ENCODE peak calls at places on chromosomes 4 and X, in six cellular contexts. One of them, this sample, is unnamed.

GRCh38 chr4:26330186-26330787 is 9.5 kb downstream of the RBPJ start:
- DNase-seq in mesenchymal stem cell: peak; percentile 74
- DNase-seq in neural progenitor cell: peak; percentile 66
- DNase-seq in fibroblast of lung: peak; percentile 61
- DNase-seq in HCT116: peak; percentile 53
- DNase-seq in PC-3: peak; percentile 75
- DNase-seq in this sample: peak; percentile 83

GRCh38 chr4:72786401-72786990 is 217.5 kb upstream of the ADAMTS3 start:
- DNase-seq in mesenchymal stem cell: no peak
- DNase-seq in neural progenitor cell: no peak
- DNase-seq in fibroblast of lung: peak; percentile 25
- DNase-seq in HCT116: no peak
- DNase-seq in PC-3: no peak
- DNase-seq in this sample: no peak

GRCh38 chrX:70476934-70477733 is 32.5 kb downstream of the DLG3 start:
- DNase-seq in mesenchymal stem cell: peak; percentile 87
- DNase-seq in neural progenitor cell: peak; percentile 13
- DNase-seq in fibroblast of lung: peak; percentile 75
- DNase-seq in HCT116: peak; percentile 78
- DNase-seq in PC-3: peak; percentile 79
- DNase-seq in this sample: peak; percentile 59

GRCh38 chr4:53885668-53886067 is 178.7 kb downstream of the CHIC2 start:
- DNase-seq in mesenchymal stem cell: no peak
- DNase-seq in neural progenitor cell: no peak
- DNase-seq in fibroblast of lung: no peak
- DNase-seq in HCT116: no peak
- DNase-seq in PC-3: no peak
- DNase-seq in this sample: no peak

GRCh38 chrX:20796450-20796849 is 529.7 kb upstream of the RPS6KA3 start:
- DNase-seq in mesenchymal stem cell: no peak
- DNase-seq in neural progenitor cell: no peak
- DNase-seq in fibroblast of lung: no peak
- DNase-seq in HCT116: no peak
- DNase-seq in PC-3: no peak
- DNase-seq in this sample: no peak

GRCh38 chr4:41430796-41431195 is 107.2 kb upstream of the LIMCH1 start:
- DNase-seq in mesenchymal stem cell: no peak
- DNase-seq in neural progenitor cell: no peak
- DNase-seq in fibroblast of lung: peak; percentile 18
- DNase-seq in HCT116: no peak
- DNase-seq in PC-3: no peak
- DNase-seq in this sample: no peak

GRCh38 chr4:187380181-187380581 is 615.4 kb upstream of the ZFP42 start:
- DNase-seq in mesenchymal stem cell: no peak
- DNase-seq in neural progenitor cell: peak; percentile 59
- DNase-seq in fibroblast of lung: no peak
- DNase-seq in HCT116: peak; percentile 67
- DNase-seq in PC-3: peak; percentile 42
- DNase-seq in this sample: peak; percentile 77

GRCh38 chr4:148044889-148045352 is 313.0 kb downstream of the ARHGAP10 start:
- DNase-seq in mesenchymal stem cell: peak; percentile 19
- DNase-seq in neural progenitor cell: no peak
- DNase-seq in fibroblast of lung: no peak
- DNase-seq in HCT116: no peak
- DNase-seq in PC-3: no peak
- DNase-seq in this sample: no peak

GRCh38 chr4:82833696-82834313 is 35.2 kb upstream of the SCD5 start:
- DNase-seq in mesenchymal stem cell: peak; percentile 89
- DNase-seq in neural progenitor cell: no peak
- DNase-seq in fibroblast of lung: peak; percentile 88
- DNase-seq in HCT116: no peak
- DNase-seq in PC-3: peak; percentile 68
- DNase-seq in this sample: no peak

DNA sequence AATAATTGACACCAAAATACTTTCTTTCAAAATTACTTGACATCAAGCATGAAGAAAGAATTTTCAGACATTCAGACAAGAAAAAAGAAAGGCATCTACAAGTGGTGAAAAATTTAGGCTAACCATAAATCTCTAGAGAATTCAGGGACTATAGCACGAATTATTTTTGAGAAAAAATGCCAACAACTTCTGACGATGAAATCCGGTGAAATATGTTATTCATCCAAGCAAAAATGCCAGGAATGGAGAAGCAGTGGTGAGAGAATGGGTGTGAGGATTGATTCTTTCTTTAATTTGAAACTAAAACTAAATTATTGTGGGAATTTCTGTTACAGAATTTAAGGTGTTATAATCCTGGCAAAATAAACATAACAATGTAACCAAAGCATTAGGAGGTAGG is 69.4 kb upstream of the SORBS2 start:
- DNase-seq in mesenchymal stem cell: no peak
- DNase-seq in neural progenitor cell: no peak
- DNase-seq in fibroblast of lung: no peak
- DNase-seq in HCT116: no peak
- DNase-seq in PC-3: no peak
- DNase-seq in this sample: no peak
- H3K4me2 ChIP-seq in mesenchymal stem cell: no peak overlapping the region
- H3K4me2 ChIP-seq in neural progenitor cell: no peak overlapping the region
- H3K4me2 ChIP-seq in fibroblast of lung: no peak overlapping the region
- H3K4me2 ChIP-seq in HCT116: no peak overlapping the region
- H3K4me2 ChIP-seq in PC-3: no peak overlapping the region
- H3K4me2 ChIP-seq in this sample: no peak overlapping the region

DNA sequence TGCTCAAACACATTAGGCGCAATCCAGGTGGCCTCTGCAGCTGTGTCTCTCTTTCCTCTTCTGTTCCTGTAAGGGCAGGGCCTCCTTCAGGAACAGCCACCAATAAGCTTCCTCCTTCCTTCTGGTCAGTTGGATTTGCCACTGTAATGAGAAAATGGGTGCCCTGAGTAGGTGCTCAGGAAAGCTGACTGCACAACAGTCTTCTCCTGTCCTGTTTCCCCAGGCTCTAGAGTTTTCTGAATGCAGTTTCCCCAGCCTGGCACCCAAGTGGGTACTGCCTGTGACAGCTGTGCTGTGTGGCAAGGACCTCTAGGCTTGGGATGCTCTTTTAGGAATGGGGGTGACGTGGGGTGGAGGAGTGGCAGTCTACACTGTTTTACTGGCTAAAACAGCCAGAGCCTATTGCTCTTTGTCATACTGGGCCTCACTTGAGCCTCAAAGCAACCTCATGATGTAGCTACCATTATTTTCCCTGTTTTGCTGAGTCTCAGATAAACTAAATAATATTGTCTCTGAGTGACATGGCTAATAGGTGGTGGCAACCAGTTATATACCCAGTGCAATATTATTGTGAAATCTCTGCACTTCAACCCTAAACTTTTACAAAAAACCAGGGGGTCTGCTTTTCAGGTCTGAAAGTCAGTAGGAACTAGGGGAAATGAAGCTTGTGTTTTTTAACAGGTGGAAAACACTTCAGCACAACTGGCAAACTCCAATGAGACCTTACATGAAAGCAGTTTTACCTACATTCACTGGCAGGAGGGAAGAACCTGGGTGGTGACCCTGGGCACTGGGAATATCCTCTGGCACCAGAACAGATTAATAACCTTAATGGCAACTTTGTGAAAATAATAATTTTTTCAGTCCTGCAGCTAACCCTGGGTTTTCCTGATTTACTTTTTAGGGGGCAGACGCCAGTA is 1.1 kb downstream of the CXCL2 start:
- DNase-seq in mesenchymal stem cell: peak; percentile 45
- DNase-seq in neural progenitor cell: no peak
- DNase-seq in fibroblast of lung: no peak
- DNase-seq in HCT116: no peak
- DNase-seq in PC-3: peak; percentile 35
- DNase-seq in this sample: no peak
- H3K4me3 ChIP-seq in mesenchymal stem cell: no peak overlapping the region
- H3K4me3 ChIP-seq in neural progenitor cell: peak overlapping the region; percentile 67
- H3K4me3 ChIP-seq in fibroblast of lung: peak overlapping the region; percentile 31
- H3K4me3 ChIP-seq in HCT116: peak overlapping the region; percentile 75
- H3K4me3 ChIP-seq in PC-3: peak overlapping the region; percentile 78
- H3K4me3 ChIP-seq in this sample: peak overlapping the region; percentile 81

DNA sequence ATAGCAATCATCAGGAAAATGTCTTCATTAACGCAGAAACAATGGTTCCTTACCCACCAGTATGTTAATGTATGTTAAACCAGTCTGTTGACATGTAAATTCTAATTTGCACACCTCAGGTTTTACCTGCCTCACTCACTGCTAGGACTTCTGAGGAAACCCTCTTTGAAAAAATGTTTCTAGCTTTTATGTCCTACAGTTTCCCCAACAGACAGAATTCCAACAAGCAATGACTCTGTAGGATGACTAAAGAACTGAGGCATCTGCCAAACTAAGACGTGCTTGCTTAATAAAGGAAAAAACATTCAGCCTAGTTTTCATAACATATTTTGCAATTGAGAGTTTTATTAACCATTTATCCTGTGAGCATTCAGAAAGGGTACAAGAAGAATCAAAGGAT is 20.6 kb upstream of the SOX3 start:
- DNase-seq in mesenchymal stem cell: peak; percentile 33
- DNase-seq in neural progenitor cell: no peak
- DNase-seq in fibroblast of lung: peak; percentile 69
- DNase-seq in HCT116: no peak
- DNase-seq in PC-3: no peak
- DNase-seq in this sample: peak; percentile 41
- H3K4me1 ChIP-seq in mesenchymal stem cell: no peaks in the 10 kb centered on the region
- H3K4me1 ChIP-seq in neural progenitor cell: no peaks in the 10 kb centered on the region
- H3K4me1 ChIP-seq in fibroblast of lung: peaks cover 4% of the 10 kb centered on the region
- H3K4me1 ChIP-seq in HCT116: no peaks in the 10 kb centered on the region
- H3K4me1 ChIP-seq in PC-3: no peaks in the 10 kb centered on the region
- H3K4me1 ChIP-seq in this sample: peaks cover 7% of the 10 kb centered on the region

GRCh38 chr4:56791316-56791715 is 30.2 kb downstream of the SPINK2 start:
- DNase-seq in mesenchymal stem cell: no peak
- DNase-seq in neural progenitor cell: no peak
- DNase-seq in fibroblast of lung: no peak
- DNase-seq in HCT116: no peak
- DNase-seq in PC-3: no peak
- DNase-seq in this sample: no peak
- H3K4me2 ChIP-seq in mesenchymal stem cell: no peak overlapping the region
- H3K4me2 ChIP-seq in neural progenitor cell: no peak overlapping the region
- H3K4me2 ChIP-seq in fibroblast of lung: no peak overlapping the region
- H3K4me2 ChIP-seq in HCT116: no peak overlapping the region
- H3K4me2 ChIP-seq in PC-3: no peak overlapping the region
- H3K4me2 ChIP-seq in this sample: no peak overlapping the region

DNA sequence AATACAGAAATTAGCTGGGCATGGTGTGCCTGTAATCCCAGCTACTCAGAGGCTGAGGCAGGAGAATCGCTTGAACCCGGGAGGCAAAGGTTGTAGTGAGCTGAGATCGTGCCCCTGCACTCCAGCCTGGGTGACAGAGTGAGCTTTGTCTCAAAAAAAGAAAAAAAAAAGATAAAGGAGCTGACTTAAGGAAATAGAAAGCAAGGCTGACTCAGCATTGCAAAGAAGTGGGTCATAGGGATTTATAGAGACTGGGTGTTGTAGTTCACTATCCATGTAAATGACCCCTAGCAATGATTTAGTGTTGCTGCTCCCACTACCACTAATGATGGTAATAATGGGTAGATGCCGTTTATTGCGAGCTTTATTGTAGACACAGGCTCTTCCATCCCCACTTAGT is 47.6 kb downstream of the ADD1 start:
- DNase-seq in mesenchymal stem cell: peak; percentile 70
- DNase-seq in neural progenitor cell: no peak
- DNase-seq in fibroblast of lung: peak; percentile 65
- DNase-seq in HCT116: no peak
- DNase-seq in PC-3: peak; percentile 40
- DNase-seq in this sample: no peak
- H3K4me3 ChIP-seq in mesenchymal stem cell: no peak overlapping the region
- H3K4me3 ChIP-seq in neural progenitor cell: no peak overlapping the region
- H3K4me3 ChIP-seq in fibroblast of lung: no peak overlapping the region
- H3K4me3 ChIP-seq in HCT116: no peak overlapping the region
- H3K4me3 ChIP-seq in PC-3: no peak overlapping the region
- H3K4me3 ChIP-seq in this sample: no peak overlapping the region

GRCh38 chr4:14743601-14744000 is 258.7 kb upstream of the CPEB2 start:
- DNase-seq in mesenchymal stem cell: no peak
- DNase-seq in neural progenitor cell: no peak
- DNase-seq in fibroblast of lung: no peak
- DNase-seq in HCT116: no peak
- DNase-seq in PC-3: no peak
- DNase-seq in this sample: no peak
- H3K4me1 ChIP-seq in mesenchymal stem cell: peaks cover 2% of the 10 kb centered on the region
- H3K4me1 ChIP-seq in neural progenitor cell: no peaks in the 10 kb centered on the region
- H3K4me1 ChIP-seq in fibroblast of lung: no peaks in the 10 kb centered on the region
- H3K4me1 ChIP-seq in HCT116: no peaks in the 10 kb centered on the region
- H3K4me1 ChIP-seq in PC-3: no peaks in the 10 kb centered on the region
- H3K4me1 ChIP-seq in this sample: peaks cover 4% of the 10 kb centered on the region

GRCh38 chr4:107391630-107392028 is 328.4 kb downstream of the PAPSS1 start:
- DNase-seq in mesenchymal stem cell: no peak
- DNase-seq in neural progenitor cell: no peak
- DNase-seq in fibroblast of lung: no peak
- DNase-seq in HCT116: no peak
- DNase-seq in PC-3: no peak
- DNase-seq in this sample: no peak

GRCh38 chr4:107389965-107390364 is 330.1 kb downstream of the PAPSS1 start:
- DNase-seq in mesenchymal stem cell: no peak
- DNase-seq in neural progenitor cell: no peak
- DNase-seq in fibroblast of lung: no peak
- DNase-seq in HCT116: no peak
- DNase-seq in PC-3: no peak
- DNase-seq in this sample: no peak

GRCh38 chr4:107392951-107393350 is 327.1 kb downstream of the PAPSS1 start:
- DNase-seq in mesenchymal stem cell: peak; percentile 43
- DNase-seq in neural progenitor cell: no peak
- DNase-seq in fibroblast of lung: no peak
- DNase-seq in HCT116: no peak
- DNase-seq in PC-3: no peak
- DNase-seq in this sample: no peak

GRCh38 chr4:107392380-107392779 is 327.7 kb downstream of the PAPSS1 start:
- DNase-seq in mesenchymal stem cell: no peak
- DNase-seq in neural progenitor cell: no peak
- DNase-seq in fibroblast of lung: no peak
- DNase-seq in HCT116: no peak
- DNase-seq in PC-3: no peak
- DNase-seq in this sample: no peak

GRCh38 chr4:107391009-107391629 is 328.9 kb downstream of the PAPSS1 start:
- DNase-seq in mesenchymal stem cell: no peak
- DNase-seq in neural progenitor cell: no peak
- DNase-seq in fibroblast of lung: no peak
- DNase-seq in HCT116: no peak
- DNase-seq in PC-3: no peak
- DNase-seq in this sample: no peak
- H3K4me2 ChIP-seq in mesenchymal stem cell: no peak overlapping the region
- H3K4me2 ChIP-seq in neural progenitor cell: no peak overlapping the region
- H3K4me2 ChIP-seq in fibroblast of lung: no peak overlapping the region
- H3K4me2 ChIP-seq in HCT116: no peak overlapping the region
- H3K4me2 ChIP-seq in PC-3: no peak overlapping the region
- H3K4me2 ChIP-seq in this sample: no peak overlapping the region

GRCh38 chrX:145821291-145821897 is 3.8 kb downstream of the SLITRK2 start:
- DNase-seq in mesenchymal stem cell: no peak
- DNase-seq in neural progenitor cell: peak; percentile 74
- DNase-seq in fibroblast of lung: no peak
- DNase-seq in HCT116: no peak
- DNase-seq in PC-3: no peak
- DNase-seq in this sample: peak; percentile 69
- H3K4me3 ChIP-seq in mesenchymal stem cell: no peak overlapping the region
- H3K4me3 ChIP-seq in neural progenitor cell: peak overlapping the region; percentile 45
- H3K4me3 ChIP-seq in fibroblast of lung: no peak overlapping the region
- H3K4me3 ChIP-seq in HCT116: no peak overlapping the region
- H3K4me3 ChIP-seq in PC-3: no peak overlapping the region
- H3K4me3 ChIP-seq in this sample: peak overlapping the region; percentile 59